ENCODE peak calls at places on chromosomes 6 and 20, in five cellular contexts. One of them, this sample, is unnamed.

GRCh38 chr6:116229287-116229913 is 24.5 kb downstream of the TSPYL4 start:
- DNase-seq in endothelial cell of umbilical vein: peak; percentile 58
- DNase-seq in neural progenitor cell: peak; percentile 92
- DNase-seq in HepG2: no peak
- DNase-seq in astrocyte: peak; percentile 95
- DNase-seq in this sample: peak; percentile 92

GRCh38 chr20:17062712-17063111 is 164.1 kb upstream of the PCSK2 start:
- DNase-seq in endothelial cell of umbilical vein: no peak
- DNase-seq in neural progenitor cell: no peak
- DNase-seq in HepG2: no peak
- DNase-seq in astrocyte: no peak
- DNase-seq in this sample: no peak

GRCh38 chr6:103000686-103001085 is 1607.2 kb downstream of the GRIK2 start:
- DNase-seq in endothelial cell of umbilical vein: no peak
- DNase-seq in neural progenitor cell: no peak
- DNase-seq in HepG2: no peak
- DNase-seq in astrocyte: no peak
- DNase-seq in this sample: no peak

GRCh38 chr6:56959094-56959493 is 4.2 kb downstream of the BEND6 start:
- DNase-seq in endothelial cell of umbilical vein: no peak
- DNase-seq in neural progenitor cell: no peak
- DNase-seq in HepG2: no peak
- DNase-seq in astrocyte: peak; percentile 82
- DNase-seq in this sample: peak; percentile 85

GRCh38 chr6:158017621-158018369 is 36.1 kb downstream of the SYNJ2 start:
- DNase-seq in endothelial cell of umbilical vein: no peak
- DNase-seq in neural progenitor cell: no peak
- DNase-seq in HepG2: no peak
- DNase-seq in astrocyte: no peak
- DNase-seq in this sample: no peak

GRCh38 chr20:52180167-52180840 is 11.3 kb downstream of the ZFP64 start:
- DNase-seq in endothelial cell of umbilical vein: no peak
- DNase-seq in neural progenitor cell: no peak
- DNase-seq in HepG2: no peak
- DNase-seq in astrocyte: no peak
- DNase-seq in this sample: no peak

GRCh38 chr20:63700199-63701050 is 4.0 kb downstream of the TNFRSF6B start:
- DNase-seq in endothelial cell of umbilical vein: no peak
- DNase-seq in neural progenitor cell: no peak
- DNase-seq in HepG2: no peak
- DNase-seq in astrocyte: no peak
- DNase-seq in this sample: no peak

GRCh38 chr6:61989616-61990015 is 296.4 kb downstream of the KHDRBS2 start:
- DNase-seq in endothelial cell of umbilical vein: no peak
- DNase-seq in neural progenitor cell: no peak
- DNase-seq in HepG2: no peak
- DNase-seq in astrocyte: no peak
- DNase-seq in this sample: no peak

GRCh38 chr6:170480045-170480714 is 72.9 kb downstream of the PSMB1 start:
- DNase-seq in endothelial cell of umbilical vein: no peak
- DNase-seq in neural progenitor cell: peak; percentile 48
- DNase-seq in HepG2: no peak
- DNase-seq in astrocyte: peak; percentile 2
- DNase-seq in this sample: no peak

GRCh38 chr6:170485159-170485558 is 67.9 kb downstream of the PSMB1 start:
- DNase-seq in endothelial cell of umbilical vein: no peak
- DNase-seq in neural progenitor cell: no peak
- DNase-seq in HepG2: no peak
- DNase-seq in astrocyte: no peak
- DNase-seq in this sample: no peak

GRCh38 chr6:170487707-170488329 is 65.3 kb downstream of the PSMB1 start:
- DNase-seq in endothelial cell of umbilical vein: no peak
- DNase-seq in neural progenitor cell: no peak
- DNase-seq in HepG2: no peak
- DNase-seq in astrocyte: no peak
- DNase-seq in this sample: no peak

GRCh38 chr6:170483413-170483812 is 69.7 kb downstream of the PSMB1 start:
- DNase-seq in endothelial cell of umbilical vein: no peak
- DNase-seq in neural progenitor cell: no peak
- DNase-seq in HepG2: no peak
- DNase-seq in astrocyte: no peak
- DNase-seq in this sample: no peak
- H3K9ac ChIP-seq in endothelial cell of umbilical vein: no peak overlapping the region
- H3K9ac ChIP-seq in neural progenitor cell: no peak overlapping the region
- H3K9ac ChIP-seq in HepG2: no peak overlapping the region
- H3K9ac ChIP-seq in astrocyte: no peak overlapping the region
- H3K9ac ChIP-seq in this sample: no peak overlapping the region

DNA sequence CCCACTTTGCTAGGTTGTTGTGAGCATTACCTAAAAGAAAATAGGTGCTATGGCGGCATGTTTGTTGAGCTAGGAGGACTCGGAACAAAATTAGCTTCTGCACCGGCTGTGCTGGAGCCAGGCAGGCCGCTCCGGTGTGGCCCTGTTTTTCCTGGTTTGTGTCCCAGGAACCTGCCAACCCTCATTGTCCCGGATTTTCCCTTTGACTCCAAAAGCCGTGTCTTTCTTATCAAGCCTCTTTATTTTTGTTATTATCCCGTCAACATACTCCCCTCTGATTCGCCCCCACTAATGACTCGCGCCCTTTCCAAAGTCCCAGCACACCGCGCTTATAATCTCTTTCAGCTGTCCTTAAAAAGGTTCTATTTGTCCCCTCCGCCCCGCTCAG is 117.0 kb downstream of the MYLK4 start:
- DNase-seq in endothelial cell of umbilical vein: no peak
- DNase-seq in neural progenitor cell: no peak
- DNase-seq in HepG2: no peak
- DNase-seq in astrocyte: no peak
- DNase-seq in this sample: no peak
- H2AFZ ChIP-seq in endothelial cell of umbilical vein: peak overlapping the region; percentile 96
- H2AFZ ChIP-seq in neural progenitor cell: peak overlapping the region; percentile 95
- H2AFZ ChIP-seq in HepG2: no peak overlapping the region
- H2AFZ ChIP-seq in astrocyte: peak overlapping the region; percentile 85
- H2AFZ ChIP-seq in this sample: no peak overlapping the region

GRCh38 chr6:54892831-54893230 is 46.3 kb downstream of the FAM83B start:
- DNase-seq in endothelial cell of umbilical vein: no peak
- DNase-seq in neural progenitor cell: peak; percentile 4
- DNase-seq in HepG2: no peak
- DNase-seq in astrocyte: peak; percentile 71
- DNase-seq in this sample: peak; percentile 63
- H3K4me3 ChIP-seq in endothelial cell of umbilical vein: no peak overlapping the region
- H3K4me3 ChIP-seq in neural progenitor cell: no peak overlapping the region
- H3K4me3 ChIP-seq in HepG2: no peak overlapping the region
- H3K4me3 ChIP-seq in astrocyte: no peak overlapping the region
- H3K4me3 ChIP-seq in this sample: no peak overlapping the region

DNA sequence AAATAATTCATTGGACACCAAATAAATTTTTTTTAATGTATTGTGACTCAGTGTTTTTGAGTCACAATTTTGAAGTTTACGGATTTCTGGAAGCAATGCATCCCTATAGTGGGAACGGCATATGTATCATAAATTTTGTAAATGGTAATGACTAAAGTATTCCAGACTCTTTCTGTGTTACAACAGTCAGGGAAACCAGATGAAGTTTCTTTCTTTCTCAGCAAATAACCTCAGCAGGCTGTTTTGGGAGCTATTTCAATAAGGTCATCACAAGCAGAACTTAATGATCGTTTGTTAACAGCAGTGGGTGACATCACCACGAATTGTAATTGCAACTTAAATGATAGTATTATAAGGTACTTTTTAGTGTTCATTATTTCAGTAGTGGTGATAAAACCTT is 52.0 kb downstream of the HIVEP1 start:
- DNase-seq in endothelial cell of umbilical vein: no peak
- DNase-seq in neural progenitor cell: no peak
- DNase-seq in HepG2: no peak
- DNase-seq in astrocyte: no peak
- DNase-seq in this sample: peak; percentile 69
- H3K9ac ChIP-seq in endothelial cell of umbilical vein: no peak overlapping the region
- H3K9ac ChIP-seq in neural progenitor cell: no peak overlapping the region
- H3K9ac ChIP-seq in HepG2: no peak overlapping the region
- H3K9ac ChIP-seq in astrocyte: no peak overlapping the region
- H3K9ac ChIP-seq in this sample: no peak overlapping the region

DNA sequence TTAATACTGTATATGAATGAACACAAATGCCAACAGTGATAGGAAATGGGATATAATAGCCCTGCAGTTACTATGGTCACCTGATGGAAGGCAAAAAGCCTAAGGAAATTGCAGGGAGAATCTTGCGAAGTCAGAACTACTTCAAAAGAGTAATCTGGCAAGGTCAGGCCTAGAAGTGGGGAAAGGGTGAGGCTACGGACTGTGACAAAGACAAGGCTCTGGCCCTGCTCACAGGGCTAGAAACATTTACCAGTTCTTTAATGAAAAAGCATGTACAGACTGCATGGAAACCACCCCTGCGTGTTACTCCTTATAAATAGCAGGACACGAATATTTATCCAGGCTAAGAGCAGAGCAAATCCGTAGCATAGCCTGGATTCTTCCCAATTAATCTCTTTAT is 52.5 kb upstream of the HECA start:
- DNase-seq in endothelial cell of umbilical vein: no peak
- DNase-seq in neural progenitor cell: no peak
- DNase-seq in HepG2: no peak
- DNase-seq in astrocyte: no peak
- DNase-seq in this sample: no peak
- H2AFZ ChIP-seq in endothelial cell of umbilical vein: no peak overlapping the region
- H2AFZ ChIP-seq in neural progenitor cell: peak overlapping the region; percentile 0
- H2AFZ ChIP-seq in HepG2: no peak overlapping the region
- H2AFZ ChIP-seq in astrocyte: no peak overlapping the region
- H2AFZ ChIP-seq in this sample: no peak overlapping the region

DNA sequence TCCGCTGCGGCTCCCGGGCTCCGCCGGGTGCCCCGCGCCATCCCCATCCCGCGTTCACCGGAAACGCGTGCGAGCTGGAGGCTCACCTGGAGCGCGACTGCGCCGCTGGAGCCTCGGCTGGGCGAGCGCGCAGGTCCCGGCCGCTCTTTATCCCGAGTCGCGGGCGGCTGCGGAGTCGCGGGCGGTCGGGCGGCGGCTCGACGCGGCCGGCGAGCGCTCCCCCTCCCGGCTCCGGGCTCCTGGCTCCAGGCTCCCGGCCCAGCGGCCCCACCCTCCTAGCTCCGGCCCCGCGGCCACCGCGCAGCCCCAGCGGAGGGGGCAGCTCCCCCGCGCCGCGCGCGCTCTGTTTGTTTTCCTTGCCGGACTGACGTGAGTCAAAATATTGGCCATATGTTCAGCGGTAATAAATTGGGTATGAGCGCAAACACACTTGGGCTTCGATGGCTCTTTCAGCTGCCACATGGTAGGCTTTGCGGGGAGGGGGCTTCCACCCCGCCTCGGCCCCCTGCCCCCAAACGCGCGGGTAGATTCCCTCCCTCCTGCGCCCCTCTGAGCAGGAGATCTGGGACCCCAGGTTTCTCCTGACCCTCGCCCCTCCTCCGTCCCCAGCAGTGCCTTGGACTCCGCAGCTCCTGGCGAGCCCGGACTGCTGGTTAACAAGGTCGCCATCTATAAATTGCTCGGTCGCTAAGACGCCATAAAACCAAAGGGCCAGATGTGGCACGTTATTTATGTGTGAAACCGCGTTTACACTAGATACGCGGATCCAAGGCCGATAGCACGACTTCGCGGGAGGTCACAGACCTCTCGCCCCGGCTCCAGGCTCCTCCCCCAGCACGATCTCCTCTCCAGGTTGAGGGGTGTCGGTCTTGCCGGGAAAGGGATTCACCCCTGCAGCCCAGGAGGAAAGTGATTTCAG is 8.9 kb upstream of the NKX2-2 start:
- DNase-seq in endothelial cell of umbilical vein: no peak
- DNase-seq in neural progenitor cell: peak; percentile 76
- DNase-seq in HepG2: no peak
- DNase-seq in astrocyte: no peak
- DNase-seq in this sample: no peak
- H3K4me3 ChIP-seq in endothelial cell of umbilical vein: no peak overlapping the region
- H3K4me3 ChIP-seq in neural progenitor cell: peak overlapping the region; percentile 52
- H3K4me3 ChIP-seq in HepG2: no peak overlapping the region
- H3K4me3 ChIP-seq in astrocyte: no peak overlapping the region
- H3K4me3 ChIP-seq in this sample: no peak overlapping the region

GRCh38 chr6:35049346-35049745 is 91.8 kb downstream of the TCP11 start:
- DNase-seq in endothelial cell of umbilical vein: no peak
- DNase-seq in neural progenitor cell: no peak
- DNase-seq in HepG2: no peak
- DNase-seq in astrocyte: no peak
- DNase-seq in this sample: no peak
- H3K9ac ChIP-seq in endothelial cell of umbilical vein: no peak overlapping the region
- H3K9ac ChIP-seq in neural progenitor cell: no peak overlapping the region
- H3K9ac ChIP-seq in HepG2: no peak overlapping the region
- H3K9ac ChIP-seq in astrocyte: no peak overlapping the region
- H3K9ac ChIP-seq in this sample: no peak overlapping the region

DNA sequence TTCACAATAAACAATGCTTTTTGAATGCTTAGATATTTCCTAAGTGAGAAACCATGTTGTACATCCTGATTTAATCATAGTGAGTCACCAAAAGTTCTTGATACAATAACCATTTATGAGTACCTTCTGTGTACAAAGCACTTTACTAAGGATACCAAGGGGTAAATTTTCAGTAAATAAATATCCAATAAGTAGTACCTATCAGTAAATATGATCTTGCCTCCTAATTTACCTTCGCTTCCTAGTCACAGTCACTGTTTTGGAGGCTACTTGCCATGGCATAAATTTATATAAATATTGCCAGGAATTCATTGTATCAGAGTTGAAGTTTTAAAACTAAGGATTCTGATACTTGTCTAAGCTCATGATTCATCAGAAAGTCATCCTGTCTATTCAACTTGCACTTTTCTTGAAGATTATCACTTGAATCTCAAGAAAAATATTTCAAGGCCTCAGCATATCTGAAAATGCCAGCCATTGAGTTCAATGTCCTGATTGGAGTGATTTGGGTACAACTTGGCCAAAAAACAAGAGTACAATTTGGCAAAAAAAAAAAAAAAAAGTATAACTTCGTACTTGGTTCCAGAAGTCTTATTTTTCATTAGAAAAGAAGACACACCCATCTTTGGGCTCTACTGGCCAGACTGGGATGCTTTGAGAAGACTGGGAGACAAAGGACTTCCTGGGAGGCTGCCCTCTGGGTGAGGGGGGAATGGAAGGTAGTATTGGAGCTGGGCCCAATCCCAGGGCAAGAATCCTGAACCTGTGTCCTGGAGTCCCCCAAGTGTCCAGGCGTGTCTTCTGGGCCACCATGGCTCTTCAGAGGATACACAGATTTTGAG is 32.8 kb downstream of the RAB22A start:
- DNase-seq in endothelial cell of umbilical vein: peak; percentile 69
- DNase-seq in neural progenitor cell: no peak
- DNase-seq in HepG2: no peak
- DNase-seq in astrocyte: peak; percentile 71
- DNase-seq in this sample: peak; percentile 19
- H2AFZ ChIP-seq in endothelial cell of umbilical vein: no peak overlapping the region
- H2AFZ ChIP-seq in neural progenitor cell: no peak overlapping the region
- H2AFZ ChIP-seq in HepG2: no peak overlapping the region
- H2AFZ ChIP-seq in astrocyte: no peak overlapping the region
- H2AFZ ChIP-seq in this sample: no peak overlapping the region

This sample was measured in fibroblast of lung.